ENCODE peak calls at places on chromosomes 13 and 19, in seven cellular contexts. B, U, Q, N, H, A and K are unnamed samples.

GRCh38 chr13:38824342-38824741 is 137.5 kb downstream of the FREM2 start:
- DNase-seq in B (no peak), U (no peak), Q (no peak), N (no peak), H (peak; percentile 41), A (peak; percentile 40), K (no peak)

GRCh38 chr19:17677002-17677401 is 11.2 kb downstream of the UNC13A start:
- DNase-seq in B (no peak), U (no peak), Q (no peak), N (no peak), H (peak; percentile 45), A (no peak), K (no peak)

GRCh38 chr13:20939662-20940061 is 37.1 kb upstream of the XPO4 start:
- DNase-seq in B (no peak), U (no peak), Q (no peak), N (no peak), H (peak; percentile 35), A (no peak), K (no peak)

GRCh38 chr13:103100795-103101194 is 34.6 kb upstream of the SLC10A2 start:
- DNase-seq in B (no peak), U (no peak), Q (no peak), N (no peak), H (peak; percentile 24), A (no peak), K (no peak)

GRCh38 chr13:104008571-104009435 is 942.6 kb upstream of the SLC10A2 start:
- DNase-seq in B (peak; percentile 90), U (no peak), Q (peak; percentile 68), N (no peak), H (no peak), A (no peak), K (no peak)

GRCh38 chr19:42066075-42066754 is 3.8 kb downstream of the GRIK5 start:
- DNase-seq in B (peak; percentile 19), U (no peak), Q (peak; percentile 25), N (no peak), H (peak; percentile 85), A (peak; percentile 68), K (peak; percentile 29)

GRCh38 chr19:42366676-42367075 is 23.4 kb downstream of the CNFN start:
- DNase-seq in B (no peak), U (no peak), Q (no peak), N (no peak), H (no peak), A (no peak), K (no peak)

GRCh38 chr19:3692141-3693029 is 7.9 kb downstream of the PIP5K1C start:
- DNase-seq in B (no peak), U (no peak), Q (no peak), N (no peak), H (peak; percentile 44), A (no peak), K (peak; percentile 84)

GRCh38 chr19:31826325-31826724 is 477.1 kb upstream of the TSHZ3 start:
- DNase-seq in B (no peak), U (no peak), Q (no peak), N (no peak), H (no peak), A (no peak), K (no peak)

GRCh38 chr19:44850641-44851109 is 4.6 kb downstream of the NECTIN2 start:
- DNase-seq in B (no peak), U (no peak), Q (no peak), N (no peak), H (no peak), A (no peak), K (no peak)

GRCh38 chr13:31172535-31172934 is 10.8 kb upstream of the HSPH1 start:
- DNase-seq in B (peak; percentile 84), U (peak; percentile 51), Q (peak; percentile 72), N (no peak), H (peak; percentile 20), A (no peak), K (no peak)

GRCh38 chr19:38079926-38080380 is 144.1 kb downstream of the DPF1 start:
- DNase-seq in B (peak; percentile 95), U (no peak), Q (peak; percentile 75), N (no peak), H (peak; percentile 37), A (no peak), K (no peak)

GRCh38 chr19:1455336-1456120 is 5.6 kb downstream of the APC2 start:
- DNase-seq in B (peak; percentile 30), U (no peak), Q (peak; percentile 54), N (no peak), H (peak; percentile 84), A (peak; percentile 98), K (peak; percentile 97)

GRCh38 chr13:108302279-108302678 is 32.8 kb downstream of the TNFSF13B start:
- DNase-seq in B (peak; percentile 1), U (no peak), Q (no peak), N (no peak), H (peak; percentile 77), A (no peak), K (no peak)

GRCh38 chr13:100611678-100612492 is 23.3 kb upstream of the GGACT start:
- DNase-seq in B (no peak), U (no peak), Q (no peak), N (no peak), H (no peak), A (no peak), K (no peak)

GRCh38 chr13:102872531-102872930 is 26.7 kb downstream of the ERCC5 start:
- DNase-seq in B (no peak), U (no peak), Q (no peak), N (no peak), H (no peak), A (no peak), K (no peak)

GRCh38 chr13:72204291-72204690 is 337.3 kb upstream of the DACH1 start:
- DNase-seq in B (no peak), U (peak; percentile 57), Q (no peak), N (no peak), H (no peak), A (no peak), K (no peak)

GRCh38 chr13:95456837-95457236 is 95.7 kb upstream of the CLDN10 start:
- DNase-seq in B (no peak), U (no peak), Q (no peak), N (no peak), H (no peak), A (no peak), K (no peak)

GRCh38 chr13:26719356-26719945 is 41.1 kb downstream of the GPR12 start:
- DNase-seq in B (peak; percentile 4), U (no peak), Q (no peak), N (no peak), H (peak; percentile 46), A (no peak), K (no peak)

GRCh38 chr13:113668491-113668971 is 1.5 kb downstream of the GRK1 start:
- DNase-seq in B (no peak), U (no peak), Q (no peak), N (no peak), H (no peak), A (no peak), K (no peak)

GRCh38 chr13:20193924-20194631 is 1.3 kb upstream of the GJB2 start:
- DNase-seq in B (no peak), U (no peak), Q (no peak), N (no peak), H (no peak), A (no peak), K (no peak)

GRCh38 chr19:54164369-54165068 is 5.0 kb upstream of the LENG1 start:
- DNase-seq in B (peak; percentile 22), U (peak; percentile 60), Q (peak; percentile 54), N (no peak), H (peak; percentile 92), A (peak; percentile 96), K (peak; percentile 76)

GRCh38 chr19:6811906-6812305 is 39.4 kb downstream of the VAV1 start:
- DNase-seq in B (peak; percentile 39), U (peak; percentile 18), Q (no peak), N (no peak), H (peak; percentile 66), A (peak; percentile 38), K (no peak)

GRCh38 chr13:89382986-89383385 is 1711.8 kb downstream of the SLITRK5 start:
- DNase-seq in B (no peak), U (no peak), Q (no peak), N (no peak), H (no peak), A (no peak), K (no peak)

GRCh38 chr13:98279473-98280175 is 102.6 kb upstream of the RNF113B start:
- DNase-seq in B (no peak), U (no peak), Q (no peak), N (no peak), H (no peak), A (peak; percentile 65), K (no peak)

DNA sequence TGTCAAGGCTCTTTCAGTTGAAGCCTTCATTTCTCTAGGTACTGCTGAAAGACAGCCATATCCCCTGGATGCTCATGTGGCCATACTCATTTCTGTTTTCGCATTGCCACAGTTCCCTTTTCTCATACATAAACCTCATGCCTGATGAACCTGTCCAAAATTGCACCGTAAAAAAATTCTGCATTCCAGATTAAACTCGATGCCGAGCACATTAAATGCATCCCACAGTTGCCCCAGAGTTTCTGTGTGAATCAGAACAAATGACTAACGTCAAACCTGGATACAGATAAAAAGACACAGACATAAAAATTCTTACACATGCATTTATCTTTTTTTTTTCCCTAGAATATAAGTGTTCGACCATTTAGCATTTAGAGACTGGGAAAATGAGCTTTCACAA is 288.2 kb downstream of the COG6 start:
- DNase-seq in B (no peak), U (no peak), Q (no peak), N (no peak), H (no peak), A (no peak), K (no peak)
- H3K23ac ChIP-seq in B (no peak overlapping the region), U (no peak overlapping the region), Q (no peak overlapping the region), N (no peak overlapping the region), H (no peak overlapping the region), A (no peak overlapping the region), K (no peak overlapping the region)

GRCh38 chr19:14474827-14475226 is 327 bp downstream of the PTGER1 start:
- DNase-seq in B (no peak), U (no peak), Q (no peak), N (no peak), H (no peak), A (no peak), K (no peak)
- H3K4me2 ChIP-seq in B (peak overlapping the region; percentile 50), U (no peak overlapping the region), Q (no peak overlapping the region), N (no peak overlapping the region), H (no peak overlapping the region), A (no peak overlapping the region), K (peak overlapping the region; percentile 48)

DNA sequence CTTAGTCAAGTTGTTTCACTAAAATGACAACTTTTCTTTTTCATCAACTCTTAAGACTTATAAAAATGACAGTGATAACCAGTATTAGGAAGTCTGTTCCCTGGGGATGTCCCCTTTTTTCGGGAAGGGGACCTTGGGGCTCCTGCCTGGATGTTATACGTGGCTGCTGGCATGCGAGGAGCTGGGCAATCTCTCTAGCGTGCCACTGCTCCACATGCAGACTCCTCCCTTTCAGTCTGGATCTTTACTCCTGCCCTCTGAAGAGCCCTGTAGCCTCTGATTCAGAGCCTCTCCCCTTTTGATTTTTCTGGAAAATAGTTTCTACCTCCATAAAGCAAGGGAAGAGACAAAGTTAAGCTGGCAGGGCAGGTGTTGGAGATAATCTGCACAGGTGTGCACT is 19.5 kb upstream of the GTF2F2 start:
- DNase-seq in B (no peak), U (no peak), Q (no peak), N (no peak), H (no peak), A (no peak), K (no peak)
- H3K23ac ChIP-seq in B (no peak overlapping the region), U (no peak overlapping the region), Q (no peak overlapping the region), N (no peak overlapping the region), H (no peak overlapping the region), A (no peak overlapping the region), K (no peak overlapping the region)

DNA sequence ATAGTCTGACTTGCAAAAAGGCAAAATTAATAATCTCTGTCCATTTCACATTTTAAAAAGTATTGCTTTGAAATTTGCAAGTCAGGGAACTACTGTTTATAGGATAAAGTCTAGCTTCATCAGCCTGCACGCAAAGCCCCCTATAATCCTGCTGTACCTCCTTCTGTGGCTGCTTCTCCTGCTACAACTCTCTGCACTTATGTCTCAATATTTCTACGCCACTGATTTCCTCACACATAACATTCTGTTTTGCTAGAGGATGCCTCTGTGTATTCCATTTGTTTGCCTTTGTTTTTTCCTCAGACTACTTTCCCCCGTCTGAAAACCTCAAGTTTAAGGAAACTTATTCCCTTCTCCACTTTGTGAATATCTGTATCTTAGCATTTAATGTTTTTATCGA is 389.9 kb downstream of the RFC3 start:
- DNase-seq in B (peak; percentile 2), U (no peak), Q (peak; percentile 56), N (no peak), H (no peak), A (no peak), K (no peak)
- H3K4me2 ChIP-seq in B (peak overlapping the region; percentile 55), U (no peak overlapping the region), Q (no peak overlapping the region), N (no peak overlapping the region), H (no peak overlapping the region), A (no peak overlapping the region), K (no peak overlapping the region)